ENCODE peak calls at places on chromosomes 12 and 14, in seven cellular contexts. One of them, this sample, is unnamed.

GRCh38 chr14:71264260-71264659 is 357.0 kb downstream of the PCNX1 start:
- DNase-seq in GM03348: no peak
- DNase-seq in left colon: no peak
- DNase-seq in T-helper 2 cell: no peak
- DNase-seq in right cardiac atrium: no peak
- DNase-seq in activated CD4-positive, alpha-beta T cell treated with anti-CD3 and anti-CD28 coated beads, Interleukin-2, amount 50 U/mL, for 4 hours: no peak
- DNase-seq in stimulated activated CD8-positive, alpha-beta memory T cell treated with anti-CD3 and anti-CD28 coated beads, Interleukin-7, amount 100 ng/mL, for 1 hour: no peak
- DNase-seq in this sample: no peak

GRCh38 chr14:85764809-85765208 is 234.9 kb downstream of the FLRT2 start:
- DNase-seq in left colon: no peak
- DNase-seq in GM03348: no peak
- DNase-seq in stimulated activated CD8-positive, alpha-beta memory T cell treated with anti-CD3 and anti-CD28 coated beads, Interleukin-7, amount 100 ng/mL, for 1 hour: no peak
- DNase-seq in activated CD4-positive, alpha-beta T cell treated with anti-CD3 and anti-CD28 coated beads, Interleukin-2, amount 50 U/mL, for 4 hours: no peak
- DNase-seq in right cardiac atrium: peak
- DNase-seq in T-helper 2 cell: no peak
- DNase-seq in this sample: no peak

GRCh38 chr14:45426685-45427282 is 173.8 kb upstream of the MIS18BP1 start:
- DNase-seq in stimulated activated CD8-positive, alpha-beta memory T cell treated with anti-CD3 and anti-CD28 coated beads, Interleukin-7, amount 100 ng/mL, for 1 hour: no peak
- DNase-seq in T-helper 2 cell: no peak
- DNase-seq in left colon: no peak
- DNase-seq in GM03348: peak
- DNase-seq in activated CD4-positive, alpha-beta T cell treated with anti-CD3 and anti-CD28 coated beads, Interleukin-2, amount 50 U/mL, for 4 hours: no peak
- DNase-seq in right cardiac atrium: no peak
- DNase-seq in this sample: no peak

GRCh38 chr14:34684578-34684977 is 29.8 kb downstream of the CFL2 start:
- DNase-seq in right cardiac atrium: no peak
- DNase-seq in activated CD4-positive, alpha-beta T cell treated with anti-CD3 and anti-CD28 coated beads, Interleukin-2, amount 50 U/mL, for 4 hours: no peak
- DNase-seq in GM03348: no peak
- DNase-seq in T-helper 2 cell: no peak
- DNase-seq in stimulated activated CD8-positive, alpha-beta memory T cell treated with anti-CD3 and anti-CD28 coated beads, Interleukin-7, amount 100 ng/mL, for 1 hour: no peak
- DNase-seq in left colon: no peak
- DNase-seq in this sample: no peak

GRCh38 chr14:64715146-64715627 is 11.0 kb downstream of the PLEKHG3 start:
- DNase-seq in left colon: peak
- DNase-seq in GM03348: no peak
- DNase-seq in right cardiac atrium: no peak
- DNase-seq in stimulated activated CD8-positive, alpha-beta memory T cell treated with anti-CD3 and anti-CD28 coated beads, Interleukin-7, amount 100 ng/mL, for 1 hour: no peak
- DNase-seq in activated CD4-positive, alpha-beta T cell treated with anti-CD3 and anti-CD28 coated beads, Interleukin-2, amount 50 U/mL, for 4 hours: no peak
- DNase-seq in T-helper 2 cell: no peak
- DNase-seq in this sample: no peak

GRCh38 chr14:63773504-63773903 is 45.6 kb upstream of the SGPP1 start:
- DNase-seq in T-helper 2 cell: no peak
- DNase-seq in right cardiac atrium: no peak
- DNase-seq in stimulated activated CD8-positive, alpha-beta memory T cell treated with anti-CD3 and anti-CD28 coated beads, Interleukin-7, amount 100 ng/mL, for 1 hour: no peak
- DNase-seq in left colon: no peak
- DNase-seq in activated CD4-positive, alpha-beta T cell treated with anti-CD3 and anti-CD28 coated beads, Interleukin-2, amount 50 U/mL, for 4 hours: no peak
- DNase-seq in GM03348: no peak
- DNase-seq in this sample: no peak

GRCh38 chr14:24681056-24681455 is 47.1 kb upstream of the GZMB start:
- DNase-seq in stimulated activated CD8-positive, alpha-beta memory T cell treated with anti-CD3 and anti-CD28 coated beads, Interleukin-7, amount 100 ng/mL, for 1 hour: no peak
- DNase-seq in left colon: no peak
- DNase-seq in right cardiac atrium: no peak
- DNase-seq in activated CD4-positive, alpha-beta T cell treated with anti-CD3 and anti-CD28 coated beads, Interleukin-2, amount 50 U/mL, for 4 hours: no peak
- DNase-seq in GM03348: no peak
- DNase-seq in T-helper 2 cell: no peak
- DNase-seq in this sample: no peak

GRCh38 chr14:68164723-68165122 is 345.1 kb downstream of the RAD51B start:
- DNase-seq in GM03348: no peak
- DNase-seq in stimulated activated CD8-positive, alpha-beta memory T cell treated with anti-CD3 and anti-CD28 coated beads, Interleukin-7, amount 100 ng/mL, for 1 hour: no peak
- DNase-seq in right cardiac atrium: no peak
- DNase-seq in activated CD4-positive, alpha-beta T cell treated with anti-CD3 and anti-CD28 coated beads, Interleukin-2, amount 50 U/mL, for 4 hours: no peak
- DNase-seq in left colon: no peak
- DNase-seq in T-helper 2 cell: no peak
- DNase-seq in this sample: no peak

GRCh38 chr12:98154850-98155249 is 360.5 kb upstream of the TMPO start:
- DNase-seq in stimulated activated CD8-positive, alpha-beta memory T cell treated with anti-CD3 and anti-CD28 coated beads, Interleukin-7, amount 100 ng/mL, for 1 hour: no peak
- DNase-seq in right cardiac atrium: no peak
- DNase-seq in T-helper 2 cell: no peak
- DNase-seq in activated CD4-positive, alpha-beta T cell treated with anti-CD3 and anti-CD28 coated beads, Interleukin-2, amount 50 U/mL, for 4 hours: no peak
- DNase-seq in left colon: no peak
- DNase-seq in GM03348: no peak
- DNase-seq in this sample: no peak